ENCODE peak calls at places on chromosomes 5 and 9, in eight cellular contexts. Y, P, T, L, J, N, R and A are unnamed samples. For H3K4me1, the result is how much of the 10 kb centered on the place peaks cover.

GRCh38 chr5:139774980-139775654 is 20.5 kb upstream of the PSD2 start:
- DNase-seq in P (peak), J (peak), T (peak), Y (peak), N (peak), L (peak), R (peak), A (no peak)

GRCh38 chr5:138448070-138448469 is 9.2 kb downstream of the REEP2 start:
- DNase-seq in L (no peak), N (no peak), T (no peak), P (no peak), R (no peak), J (no peak), Y (no peak), A (no peak)

GRCh38 chr5:76025069-76025468 is 58.1 kb upstream of the SV2C start:
- DNase-seq in J (no peak), Y (no peak), L (peak), R (no peak), T (no peak), N (no peak), P (no peak), A (no peak)

GRCh38 chr9:99451121-99451606 is 229.1 kb downstream of the SEC61B start:
- DNase-seq in R (peak), N (no peak), P (no peak), L (peak), J (peak), Y (no peak), T (peak), A (peak)

GRCh38 chr5:168260353-168261211 is 30.9 kb upstream of the WWC1 start:
- DNase-seq in R (no peak), Y (no peak), L (no peak), J (no peak), T (no peak), P (no peak), N (no peak), A (no peak)

GRCh38 chr5:143398451-143399237 is 4.8 kb downstream of the NR3C1 start:
- DNase-seq in Y (peak), N (no peak), L (no peak), J (no peak), R (no peak), T (no peak), P (no peak), A (peak)

GRCh38 chr5:131423056-131423455 is 159.2 kb downstream of the CDC42SE2 start:
- DNase-seq in T (no peak), N (no peak), R (no peak), J (peak), L (no peak), Y (peak), P (no peak), A (no peak)

GRCh38 chr5:130350131-130350530 is 445.9 kb downstream of the CHSY3 start:
- DNase-seq in P (no peak), T (no peak), R (no peak), L (no peak), J (peak), N (no peak), Y (no peak), A (no peak)

GRCh38 chr9:12740845-12741244 is 34.0 kb upstream of the LURAP1L start:
- DNase-seq in P (no peak), L (no peak), T (no peak), R (no peak), N (no peak), Y (no peak), J (peak), A (peak)

GRCh38 chr5:90055831-90056328 is 353.7 kb downstream of the CETN3 start:
- DNase-seq in R (no peak), Y (peak), L (no peak), P (no peak), J (peak), T (no peak), N (no peak), A (peak)

GRCh38 chr5:126884269-126884819 is 107.4 kb downstream of the LMNB1 start:
- DNase-seq in N (no peak), Y (peak), T (no peak), P (no peak), R (no peak), L (no peak), J (peak), A (peak)

GRCh38 chr9:9108641-9109040 is 1309.1 kb upstream of the DMAC1 start:
- DNase-seq in L (no peak), Y (no peak), N (no peak), J (no peak), T (no peak), P (no peak), R (no peak), A (no peak)

GRCh38 chr9:18776836-18777820 is 255.9 kb downstream of the SAXO1 start:
- DNase-seq in T (no peak), J (no peak), R (peak), Y (no peak), N (no peak), L (no peak), P (no peak), A (no peak)

GRCh38 chr5:68264024-68264956 is 48.7 kb downstream of the PIK3R1 start:
- DNase-seq in J (peak), N (peak), R (no peak), L (peak), T (peak), Y (no peak), P (no peak), A (no peak)

DNA sequence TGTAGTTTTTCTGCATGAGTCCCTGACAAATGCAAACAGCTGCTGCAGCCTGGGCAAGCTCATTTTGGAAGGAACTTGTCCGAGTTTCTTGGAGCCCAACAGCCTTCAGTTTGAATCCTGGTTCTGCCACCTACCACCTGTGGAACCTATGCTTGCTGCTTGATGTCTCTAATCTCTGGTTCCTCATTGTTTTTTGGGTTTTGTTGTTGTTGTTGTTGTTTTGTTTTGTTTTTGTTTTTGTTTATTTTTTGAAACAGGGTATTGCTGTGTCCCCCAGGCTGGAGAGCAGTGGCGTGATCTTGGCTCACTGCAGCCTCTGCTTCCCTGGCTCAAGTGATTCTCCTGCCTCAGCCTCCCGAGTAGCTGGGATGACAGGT is 32.0 kb upstream of the WDR38 start:
- DNase-seq in L (no peak), P (no peak), T (no peak), J (no peak), N (no peak), Y (no peak), R (no peak), A (no peak)
- TF ChIP-seq CTCF in L (no peak), P (no peak), T (no peak), J (no peak), N (no peak), Y (no peak), R (no peak), A (no peak)

GRCh38 chr9:136854842-136855460 is 2.8 kb downstream of the MAMDC4 start:
- DNase-seq in R (peak), L (no peak), T (peak), Y (no peak), J (no peak), P (no peak), N (no peak), A (no peak)

GRCh38 chr9:136854113-136854841 is 2.1 kb downstream of the MAMDC4 start:
- DNase-seq in R (peak), Y (no peak), L (peak), T (peak), N (peak), P (no peak), J (no peak), A (no peak)

GRCh38 chr9:136852664-136853595 is 784 bp downstream of the MAMDC4 start:
- DNase-seq in T (peak), N (peak), R (peak), L (peak), P (no peak), J (no peak), Y (no peak), A (no peak)

GRCh38 chr9:136851941-136852663 is at the start of gene MAMDC4:
- DNase-seq in Y (no peak), J (no peak), T (peak), R (peak), P (no peak), L (peak), N (peak), A (no peak)

DNA sequence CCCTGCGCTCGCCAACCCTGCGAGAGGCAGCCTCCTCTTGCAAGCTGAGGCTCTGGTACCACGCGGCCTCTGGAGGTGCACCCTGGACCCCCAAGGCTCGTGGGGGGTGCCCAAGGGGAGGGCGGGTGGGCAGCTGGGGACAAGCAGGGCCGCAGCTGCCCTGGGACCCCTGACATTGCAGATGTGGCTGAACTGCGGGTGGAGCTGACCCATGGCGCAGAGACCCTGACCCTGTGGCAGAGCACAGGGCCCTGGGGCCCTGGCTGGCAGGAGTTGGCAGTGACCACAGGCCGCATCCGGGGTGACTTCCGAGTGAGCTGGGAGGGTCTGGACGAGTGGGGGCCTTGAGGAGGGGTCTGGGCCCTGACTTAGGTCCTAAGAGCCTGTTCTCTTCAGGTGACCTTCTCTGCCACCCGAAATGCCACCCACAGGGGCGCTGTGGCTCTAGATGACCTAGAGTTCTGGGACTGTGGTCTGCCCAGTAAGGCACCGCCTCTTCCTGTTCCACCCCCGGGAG is 1.5 kb downstream of the MAMDC4 start:
- DNase-seq in T (peak), P (no peak), L (peak), R (peak), Y (no peak), J (no peak), N (peak), A (no peak)
- H3K4me1 ChIP-seq in T (under half), P (under half), L (under half), R (under half), Y (under half), J (under half), N (under half), A (under half)

DNA sequence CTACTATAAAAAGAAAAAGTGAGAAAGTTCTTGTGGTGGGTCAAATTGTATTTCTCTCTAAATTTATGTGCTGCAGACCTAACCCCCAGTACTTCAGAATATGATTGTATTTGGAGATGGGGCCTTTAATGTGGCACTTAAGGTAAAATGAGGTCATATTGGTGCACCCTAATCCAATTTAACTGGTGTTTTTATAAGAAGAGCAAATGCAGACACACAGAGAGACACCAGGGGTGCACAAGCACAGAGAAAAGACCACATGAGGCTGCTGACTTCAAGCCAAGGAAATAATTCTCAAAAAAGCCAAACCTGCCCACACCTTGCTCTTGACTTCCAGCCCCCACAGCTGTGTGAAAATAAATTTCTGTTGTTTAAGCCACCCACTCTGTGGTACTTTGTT is 80.2 kb upstream of the HTR4 start:
- DNase-seq in N (no peak), L (no peak), Y (peak), R (no peak), J (no peak), T (no peak), P (no peak), A (no peak)
- TF ChIP-seq CTCF in N (no peak), L (no peak), Y (peak), R (no peak), J (no peak), T (no peak), P (no peak), A (peak)

GRCh38 chr9:16341176-16341575 is 529.3 kb downstream of the BNC2 start:
- DNase-seq in T (no peak), P (no peak), J (peak), Y (peak), N (no peak), L (no peak), R (no peak), A (no peak)

GRCh38 chr9:16337322-16338029 is 533.0 kb downstream of the BNC2 start:
- DNase-seq in N (no peak), J (peak), L (peak), P (no peak), T (no peak), R (no peak), Y (peak), A (peak)

GRCh38 chr9:16335788-16336580 is 534.5 kb downstream of the BNC2 start:
- DNase-seq in N (peak), L (peak), P (no peak), Y (peak), T (peak), J (peak), R (peak), A (peak)

GRCh38 chr9:16333697-16334096 is 536.8 kb downstream of the BNC2 start:
- DNase-seq in L (no peak), N (no peak), J (peak), R (no peak), P (no peak), Y (no peak), T (no peak), A (no peak)

DNA sequence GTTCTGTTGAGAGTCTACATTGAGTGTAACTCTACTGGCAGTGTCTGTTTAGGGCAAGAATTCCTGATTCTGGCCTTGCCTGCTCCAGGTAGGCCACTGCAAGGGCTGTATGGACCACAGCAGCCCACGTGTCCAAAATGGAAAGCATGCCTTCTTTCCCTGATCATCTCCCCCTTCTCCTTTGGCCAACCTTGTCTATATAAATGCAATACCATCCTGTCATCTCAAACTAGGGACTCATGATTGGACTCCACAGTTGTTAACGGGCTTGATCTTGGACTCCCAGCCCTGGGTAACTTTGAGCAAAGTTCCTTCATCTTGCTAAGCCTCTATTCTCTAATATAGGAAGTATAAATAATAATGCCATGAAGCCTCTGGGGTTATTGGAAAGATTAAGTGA is 533.6 kb downstream of the BNC2 start:
- DNase-seq in P (no peak), N (no peak), T (no peak), L (no peak), Y (peak), R (no peak), J (no peak), A (no peak)
- H3K4me1 ChIP-seq in P (under half), N (under half), T (under half), L (under half), Y (under half), R (under half), J (under half), A (under half)

GRCh38 chr9:117555964-117556629 is 141.2 kb upstream of the ASTN2 start:
- DNase-seq in P (peak), T (peak), Y (peak), N (peak), J (peak), R (peak), L (peak), A (no peak)
- TF ChIP-seq CTCF in P (peak), T (peak), Y (peak), N (peak), J (no peak), R (peak), L (peak), A (peak)

GRCh38 chr9:95407524-95407923 is 90.0 kb upstream of the FANCC start:
- DNase-seq in T (no peak), Y (no peak), R (no peak), N (no peak), P (no peak), J (no peak), L (no peak), A (no peak)
- H3K4me1 ChIP-seq in T (under half), Y (under half), R (under half), N (under half), P (under half), J (under half), L (under half), A (under half)

DNA sequence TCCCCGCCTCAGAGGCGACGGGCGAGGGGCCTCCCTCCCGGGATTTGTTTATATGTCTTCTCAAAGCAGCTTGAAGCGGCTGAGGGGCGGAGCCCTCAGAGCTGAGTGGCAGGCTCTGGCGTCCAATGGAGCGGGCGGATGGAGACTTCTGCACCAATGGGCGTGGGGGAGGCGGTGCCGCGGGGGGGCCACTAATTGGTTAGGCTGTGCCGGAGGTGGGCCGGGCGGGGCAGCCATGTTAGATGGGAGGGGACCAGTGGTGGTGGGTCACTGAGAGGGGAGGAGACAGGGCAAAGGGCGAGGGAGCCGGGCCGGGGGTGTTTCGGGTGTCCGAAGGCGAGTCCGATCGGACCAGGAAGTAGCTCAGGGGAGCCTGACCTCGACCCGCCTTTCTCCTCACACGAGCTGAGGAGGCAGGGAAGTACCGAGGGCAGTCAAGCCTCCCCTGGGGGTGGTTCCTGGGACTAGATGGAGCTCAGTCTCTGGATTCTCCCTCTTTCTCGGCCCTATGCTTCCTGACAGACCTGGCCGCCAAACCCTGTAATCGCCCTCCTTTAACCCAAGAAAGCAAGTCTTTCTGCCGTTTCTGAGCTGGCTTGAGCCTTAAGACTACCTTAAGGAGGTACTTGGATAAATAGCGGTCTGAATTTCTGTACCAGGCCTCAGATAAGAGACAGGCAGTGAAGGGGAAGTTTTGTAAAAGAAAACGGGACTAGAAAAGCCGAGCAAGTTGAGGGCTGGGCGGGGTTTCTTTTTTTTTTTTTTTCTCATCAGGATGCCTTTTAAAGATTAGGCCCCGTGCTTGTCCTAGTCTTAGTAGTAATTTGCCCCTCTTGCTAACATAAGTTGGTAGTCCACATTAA is 1.1 kb downstream of the CREBRF start:
- DNase-seq in N (peak), R (peak), L (peak), T (peak), Y (peak), P (peak), J (peak), A (peak)
- TF ChIP-seq CTCF in N (no peak), R (peak), L (no peak), T (no peak), Y (no peak), P (peak), J (peak), A (no peak)